ENCODE peak calls at places on chromosome 6, in six cellular contexts. N is stimulated activated CD4-positive, alpha-beta T cell treated with anti-CD3 and anti-CD28 coated beads, Interleukin-15, amount 100 ng/mL, for 24 hours; X is NCI-H82; H is CD4-positive, CD25-positive, alpha-beta regulatory T cell; F is GM20000; Y is left cardiac atrium. S is an unnamed sample.

GRCh38 chr6:30396833-30397479 is 52.0 kb downstream of the RPP21 start:
- DNase-seq in N (peak), X (peak), H (peak), F (peak), Y (peak), S (peak)

GRCh38 chr6:41535766-41536165 is 10.4 kb upstream of the FOXP4 start:
- DNase-seq in N (no peak), X (no peak), H (no peak), F (no peak), Y (no peak), S (no peak)

GRCh38 chr6:387293-387694 is 4.3 kb upstream of the IRF4 start:
- DNase-seq in N (no peak), X (no peak), H (no peak), F (no peak), Y (no peak), S (no peak)

GRCh38 chr6:50602191-50602810 is 111.0 kb upstream of the TFAP2D start:
- DNase-seq in N (no peak), X (peak), H (peak), F (peak), Y (no peak), S (peak)

GRCh38 chr6:17583811-17584210 is 16.3 kb upstream of the FAM8A1 start:
- DNase-seq in N (no peak), X (no peak), H (no peak), F (no peak), Y (peak), S (peak)

GRCh38 chr6:63923139-63923739 is 287.6 kb downstream of the PHF3 start:
- DNase-seq in N (no peak), X (peak), H (peak), F (peak), Y (no peak), S (peak)

GRCh38 chr6:35025241-35026188 is 115.6 kb downstream of the TCP11 start:
- DNase-seq in N (no peak), X (no peak), H (no peak), F (no peak), Y (no peak), S (no peak)

GRCh38 chr6:3480009-3480408 is 23.2 kb upstream of the SLC22A23 start:
- DNase-seq in N (no peak), X (no peak), H (no peak), F (no peak), Y (no peak), S (no peak)

GRCh38 chr6:7401103-7401502 is 11.5 kb downstream of the RIOK1 start:
- DNase-seq in N (no peak), X (no peak), H (no peak), F (no peak), Y (no peak), S (no peak)

GRCh38 chr6:1986454-1987243 is 258.8 kb downstream of the GMDS start:
- DNase-seq in N (no peak), X (no peak), H (no peak), F (no peak), Y (no peak), S (no peak)

GRCh38 chr6:132126150-132126549 is 175.0 kb upstream of the CCN2 start:
- DNase-seq in N (no peak), X (no peak), H (no peak), F (no peak), Y (no peak), S (no peak)